ENCODE peak calls at places on chromosomes 13 and 19, in seven cellular contexts. S is mesendoderm, V is neuronal stem cell, C is H1, J is H9, L is mesenchymal stem cell, M is trophoblast cell. U is an unnamed sample.

GRCh38 chr19:50510121-50510670 is 795 bp downstream of the JOSD2 start:
- DNase-seq in M (no peak), S (no peak), L (no peak), V (no peak), C (no peak), J (no peak), U (no peak)

GRCh38 chr19:16527971-16528521 is 14.2 kb downstream of the CHERP start:
- DNase-seq in C (peak; percentile 70), S (peak; percentile 55), L (peak; percentile 18), J (peak; percentile 56), V (no peak), M (peak; percentile 21), U (no peak)

GRCh38 chr19:33240181-33240771 is 14.6 kb upstream of the SLC7A10 start:
- DNase-seq in S (no peak), V (no peak), L (no peak), J (no peak), C (no peak), M (no peak), U (no peak)

GRCh38 chr13:41053384-41053826 is 7.9 kb upstream of the WBP4 start:
- DNase-seq in L (peak; percentile 61), S (no peak), V (no peak), C (no peak), M (peak; percentile 46), J (no peak), U (peak; percentile 49)

GRCh38 chr19:3073159-3073563 is 10.9 kb upstream of the TLE5 start:
- DNase-seq in J (no peak), C (no peak), S (peak; percentile 79), V (no peak), M (peak; percentile 90), L (peak; percentile 91), U (peak; percentile 68)

GRCh38 chr13:92346046-92346445 is 880.6 kb upstream of the GPC6 start:
- DNase-seq in C (no peak), V (peak; percentile 0), L (no peak), S (peak; percentile 9), M (no peak), J (no peak), U (no peak)

GRCh38 chr13:94480672-94481145 is 1.2 kb upstream of the DCT start:
- DNase-seq in M (no peak), L (peak; percentile 50), V (no peak), S (no peak), J (no peak), C (no peak), U (peak; percentile 20)

GRCh38 chr13:21638319-21639282 is 32.3 kb upstream of the FGF9 start:
- DNase-seq in S (peak; percentile 7), L (peak; percentile 40), J (no peak), M (peak; percentile 72), C (peak; percentile 53), V (peak; percentile 35), U (peak; percentile 4)

GRCh38 chr13:101453784-101454201 is 1.3 kb downstream of the ITGBL1 start:
- DNase-seq in V (no peak), S (no peak), M (peak; percentile 17), L (no peak), J (peak; percentile 55), C (no peak), U (no peak)

GRCh38 chr19:50432221-50432626 is 468 bp upstream of the MYBPC2 start:
- DNase-seq in S (peak; percentile 46), L (peak; percentile 33), J (no peak), V (peak; percentile 27), C (no peak), M (peak; percentile 36), U (no peak)

GRCh38 chr13:80458546-80458945 is 117.6 kb upstream of the SPRY2 start:
- DNase-seq in L (peak; percentile 26), J (no peak), C (no peak), V (no peak), S (no peak), M (no peak), U (no peak)

GRCh38 chr13:102567857-102568256 is 28.9 kb upstream of the TPP2 start:
- DNase-seq in J (no peak), C (no peak), S (peak; percentile 36), V (no peak), M (no peak), L (no peak), U (no peak)

GRCh38 chr13:102561933-102562332 is 34.9 kb upstream of the TPP2 start:
- DNase-seq in L (no peak), C (no peak), V (no peak), J (no peak), S (no peak), M (no peak), U (no peak)

GRCh38 chr13:102566513-102566912 is 30.3 kb upstream of the TPP2 start:
- DNase-seq in J (no peak), L (no peak), S (no peak), C (no peak), M (no peak), V (no peak), U (no peak)

GRCh38 chr13:102563267-102563666 is 33.5 kb upstream of the TPP2 start:
- DNase-seq in C (no peak), V (no peak), M (no peak), S (no peak), L (no peak), J (no peak), U (no peak)

DNA sequence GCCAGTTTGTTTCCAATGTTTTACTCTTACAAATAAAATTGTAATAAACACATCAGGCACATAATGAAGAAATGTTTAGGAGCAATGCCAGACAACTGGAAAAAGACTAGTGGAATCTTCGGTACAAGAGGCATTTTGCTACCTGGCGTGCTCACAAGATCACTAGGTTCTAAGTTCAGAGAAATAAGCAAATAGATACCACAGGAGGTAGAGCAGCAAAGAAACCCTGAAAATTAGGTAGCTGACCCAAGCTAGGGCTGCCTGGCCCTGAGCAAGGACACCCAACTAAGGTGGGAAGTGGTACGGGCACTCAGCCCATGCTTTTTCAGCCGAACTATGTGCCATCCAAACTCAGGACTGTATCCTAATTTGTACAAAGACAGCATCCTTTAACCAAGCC is 32.2 kb upstream of the TPP2 start:
- DNase-seq in L (no peak), S (no peak), V (no peak), J (no peak), C (no peak), M (no peak), U (no peak)
- H3K9ac ChIP-seq in L (no peak overlapping the region), S (no peak overlapping the region), V (no peak overlapping the region), J (no peak overlapping the region), C (no peak overlapping the region), M (no peak overlapping the region), U (no peak overlapping the region)

GRCh38 chr19:48859711-48860572 is 8.5 kb downstream of the PLEKHA4 start:
- DNase-seq in J (peak; percentile 95), L (no peak), M (peak; percentile 98), S (peak; percentile 77), V (no peak), C (peak; percentile 63), U (no peak)

GRCh38 chr19:48862827-48863226 is 5.6 kb downstream of the PLEKHA4 start:
- DNase-seq in J (no peak), M (no peak), S (no peak), V (no peak), L (no peak), C (no peak), U (no peak)

GRCh38 chr19:48858984-48859710 is 9.3 kb downstream of the PLEKHA4 start:
- DNase-seq in J (peak; percentile 77), S (no peak), C (peak; percentile 69), V (no peak), L (no peak), M (peak; percentile 80), U (no peak)

GRCh38 chr19:48856921-48857320 is 11.5 kb downstream of the PLEKHA4 start:
- DNase-seq in V (no peak), M (no peak), J (no peak), C (no peak), S (no peak), L (peak; percentile 37), U (no peak)

GRCh38 chr19:48861313-48861712 is 7.1 kb downstream of the PLEKHA4 start:
- DNase-seq in C (no peak), S (no peak), M (no peak), J (no peak), L (no peak), V (no peak), U (no peak)
- H3K4ac ChIP-seq in C (no peak overlapping the region), S (no peak overlapping the region), M (no peak overlapping the region), J (no peak overlapping the region), L (no peak overlapping the region), V (no peak overlapping the region), U (no peak overlapping the region)

GRCh38 chr19:46020819-46021125 is 2.1 kb downstream of the PGLYRP1 start:
- DNase-seq in J (no peak), L (no peak), M (no peak), C (no peak), S (no peak), V (no peak), U (no peak)
- H3K4me2 ChIP-seq in J (no peak overlapping the region), L (no peak overlapping the region), M (no peak overlapping the region), C (no peak overlapping the region), S (no peak overlapping the region), V (no peak overlapping the region), U (no peak overlapping the region)

GRCh38 chr19:41597600-41598041 is 21.7 kb downstream of the CEACAM21 start:
- DNase-seq in S (peak; percentile 78), J (peak; percentile 71), M (peak; percentile 83), L (peak; percentile 66), V (peak; percentile 57), C (peak; percentile 76), U (peak; percentile 55)

GRCh38 chr19:41601771-41602170 is 25.1 kb downstream of the CEACAM4 start:
- DNase-seq in M (no peak), J (no peak), S (no peak), C (no peak), V (no peak), L (no peak), U (no peak)

GRCh38 chr19:41595890-41596280 is 19.9 kb downstream of the CEACAM21 start:
- DNase-seq in M (no peak), J (no peak), L (no peak), C (no peak), V (no peak), S (no peak), U (no peak)

GRCh38 chr19:41595258-41595889 is 19.4 kb downstream of the CEACAM21 start:
- DNase-seq in L (peak; percentile 81), J (peak; percentile 54), V (no peak), S (peak; percentile 62), M (peak; percentile 66), C (peak; percentile 52), U (peak; percentile 74)

GRCh38 chr19:41599175-41599966 is 23.4 kb downstream of the CEACAM21 start:
- DNase-seq in V (no peak), M (no peak), C (no peak), J (peak; percentile 40), S (no peak), L (no peak), U (no peak)
- H3K9ac ChIP-seq in V (no peak overlapping the region), M (no peak overlapping the region), C (no peak overlapping the region), J (no peak overlapping the region), S (no peak overlapping the region), L (no peak overlapping the region), U (no peak overlapping the region)

GRCh38 chr19:55494172-55494761 is 6.0 kb downstream of the SSC5D start:
- DNase-seq in L (no peak), V (no peak), S (no peak), J (no peak), M (no peak), C (no peak), U (peak; percentile 75)

GRCh38 chr19:55493650-55494171 is 5.5 kb downstream of the SSC5D start:
- DNase-seq in C (no peak), V (no peak), M (no peak), J (no peak), S (no peak), L (no peak), U (no peak)

GRCh38 chr19:55497777-55498176 is 9.5 kb downstream of the SSC5D start:
- DNase-seq in M (no peak), S (no peak), J (no peak), V (no peak), C (no peak), L (no peak), U (no peak)

GRCh38 chr19:55498246-55498645 is 10.0 kb downstream of the SSC5D start:
- DNase-seq in J (no peak), S (no peak), V (no peak), C (no peak), M (no peak), L (no peak), U (no peak)

GRCh38 chr19:55495646-55496349 is 7.6 kb downstream of the SSC5D start:
- DNase-seq in L (no peak), C (no peak), V (no peak), S (peak; percentile 55), J (peak; percentile 85), M (peak; percentile 85), U (no peak)
- H3K4ac ChIP-seq in L (no peak overlapping the region), C (no peak overlapping the region), V (no peak overlapping the region), S (no peak overlapping the region), J (no peak overlapping the region), M (no peak overlapping the region), U (no peak overlapping the region)

U was measured in IMR-90.